ENCODE peak calls at places on chromosome 21, in four cellular contexts. I is IMR-90, Y is transverse colon, O is adrenal gland. V is an unnamed sample.

GRCh38 chr21:30921129-30921528 is 39.7 kb upstream of the KRTAP11-1 start:
- DNase-seq in I (no peak), Y (no peak), O (no peak), V (no peak)

GRCh38 chr21:33261635-33262034 is 4.5 kb upstream of the IL10RB start:
- DNase-seq in I (peak), Y (peak), O (peak), V (no peak)

GRCh38 chr21:16908087-16908486 is 604.8 kb upstream of the CXADR start:
- DNase-seq in I (no peak), Y (no peak), O (peak), V (no peak)

GRCh38 chr21:31075844-31076243 is 37.6 kb upstream of the KRTAP19-8 start:
- DNase-seq in I (no peak), Y (no peak), O (no peak), V (no peak)

GRCh38 chr21:17901458-17902092 is 82.4 kb upstream of the C21orf91 start:
- DNase-seq in I (peak), Y (no peak), O (no peak), V (no peak)

GRCh38 chr21:27425574-27425973 is 458.7 kb upstream of the ADAMTS5 start:
- DNase-seq in I (peak), Y (no peak), O (no peak), V (no peak)

GRCh38 chr21:36603221-36603620 is 95.7 kb upstream of the SIM2 start:
- DNase-seq in I (no peak), Y (no peak), O (no peak), V (no peak)

GRCh38 chr21:37341254-37341960 is 25.2 kb upstream of the DYRK1A start:
- DNase-seq in I (peak), Y (no peak), O (no peak), V (peak)

GRCh38 chr21:37000381-37000780 is 6.1 kb upstream of the RIPPLY3 start:
- DNase-seq in I (no peak), Y (no peak), O (no peak), V (no peak)

GRCh38 chr21:15557925-15558324 is 171.9 kb upstream of the USP25 start:
- DNase-seq in I (no peak), Y (no peak), O (no peak), V (no peak)

GRCh38 chr21:16942703-16943102 is 570.1 kb upstream of the CXADR start:
- DNase-seq in I (peak), Y (no peak), O (no peak), V (no peak)

GRCh38 chr21:16587671-16588379 is 858.0 kb downstream of the USP25 start:
- DNase-seq in I (peak), Y (no peak), O (no peak), V (no peak)

GRCh38 chr21:44283953-44284352 is 1.7 kb upstream of the AIRE start:
- DNase-seq in I (no peak), Y (no peak), O (no peak), V (no peak)

GRCh38 chr21:29130234-29130993 is at the start of gene MAP3K7CL:
- DNase-seq in I (peak), Y (peak), O (peak), V (peak)

GRCh38 chr21:37551406-37552355 is 185.1 kb downstream of the DYRK1A start:
- DNase-seq in I (no peak), Y (no peak), O (peak), V (peak)

GRCh38 chr21:31370893-31371652 is 27.0 kb upstream of the TIAM1 start:
- DNase-seq in I (peak), Y (no peak), O (no peak), V (no peak)

GRCh38 chr21:15929536-15929935 is 199.8 kb downstream of the USP25 start:
- DNase-seq in I (no peak), Y (no peak), O (no peak), V (no peak)

GRCh38 chr21:14541840-14542495 is 4.1 kb downstream of the SAMSN1 start:
- DNase-seq in I (no peak), Y (no peak), O (no peak), V (no peak)

GRCh38 chr21:46056450-46056903 is 41.4 kb upstream of the COL6A2 start:
- DNase-seq in I (peak), Y (peak), O (peak), V (no peak)
- TF ChIP-seq POLR2A in I (peak), Y (peak), O (no peak), V (no peak)

GRCh38 chr21:25760061-25760460 is 25.3 kb downstream of the GABPA start:
- DNase-seq in I (no peak), Y (no peak), O (no peak), V (no peak)
- TF ChIP-seq POLR2A in I (no peak), Y (no peak), O (no peak), V (no peak)

GRCh38 chr21:25607151-25607811 is at the start of gene MRPL39:
- DNase-seq in I (peak), Y (peak), O (peak), V (peak)
- TF ChIP-seq POLR2A in I (peak), Y (peak), O (no peak), V (peak)

DNA sequence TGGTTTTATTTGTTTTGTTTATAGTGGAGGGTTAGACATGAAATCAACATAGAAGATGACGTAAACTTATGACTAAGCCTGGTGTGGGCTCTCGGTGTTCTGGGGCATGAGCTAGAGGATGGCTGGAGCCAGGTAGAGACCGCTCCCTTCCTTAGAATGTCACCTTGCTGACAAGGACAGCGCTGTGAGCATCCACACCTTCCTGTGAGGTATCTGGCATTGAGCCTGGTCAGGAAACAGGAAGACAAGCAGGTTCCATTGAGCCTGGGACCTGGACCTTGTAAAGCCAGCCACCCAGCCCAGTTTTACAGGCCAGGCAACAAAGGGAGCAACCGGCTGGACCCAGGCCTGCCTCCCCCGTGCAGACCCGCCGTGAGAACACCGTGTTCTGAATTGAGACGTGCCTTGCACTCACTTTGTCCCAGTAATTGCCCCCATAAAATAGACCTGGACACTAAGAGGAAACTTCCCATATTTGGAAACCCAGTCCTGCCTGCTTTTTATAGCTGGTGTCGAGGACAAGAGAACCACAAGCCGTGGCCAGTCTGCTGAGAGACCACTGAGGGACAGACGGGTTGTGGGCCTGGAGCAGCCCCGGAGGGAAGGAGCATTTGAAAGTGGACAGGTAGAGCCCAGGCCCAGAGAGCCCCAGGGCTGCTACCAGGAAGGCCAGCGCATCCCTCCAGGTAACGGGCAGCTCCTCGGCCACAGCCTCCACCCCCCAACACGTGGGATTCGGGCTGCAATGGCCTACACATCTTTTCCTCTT is 78.0 kb downstream of the PDE9A start:
- DNase-seq in I (no peak), Y (peak), O (no peak), V (no peak)
- TF ChIP-seq POLR2A in I (no peak), Y (peak), O (no peak), V (no peak)

GRCh38 chr21:38972078-38972477 is 166.3 kb downstream of the ETS2 start:
- DNase-seq in I (no peak), Y (no peak), O (no peak), V (no peak)

GRCh38 chr21:38970765-38971164 is 165.0 kb downstream of the ETS2 start:
- DNase-seq in I (no peak), Y (no peak), O (no peak), V (no peak)

GRCh38 chr21:38976900-38977299 is 171.2 kb downstream of the ETS2 start:
- DNase-seq in I (no peak), Y (no peak), O (no peak), V (no peak)

GRCh38 chr21:38968887-38969543 is 163.3 kb downstream of the ETS2 start:
- DNase-seq in I (no peak), Y (no peak), O (no peak), V (no peak)

DNA sequence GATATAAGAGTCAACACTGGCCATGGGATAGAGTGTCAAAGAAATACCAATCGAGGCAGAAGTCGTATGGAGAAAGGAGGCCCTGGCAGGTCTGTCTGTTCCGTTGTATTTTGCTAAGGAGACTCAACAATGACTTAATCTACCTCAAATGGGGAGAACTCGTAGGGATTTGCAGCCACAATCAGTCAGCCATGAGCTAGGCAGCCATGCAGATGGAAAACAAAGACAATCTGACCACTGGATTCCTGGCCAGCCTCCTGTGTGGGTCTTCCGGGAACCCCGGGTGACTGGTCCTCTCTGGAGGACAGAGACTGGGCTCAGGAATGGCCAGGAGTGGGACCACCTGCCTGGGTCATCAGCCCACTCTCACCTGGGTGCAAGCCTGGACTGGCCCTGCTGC is 167.8 kb downstream of the ETS2 start:
- DNase-seq in I (no peak), Y (no peak), O (no peak), V (no peak)
- TF ChIP-seq POLR2A in I (no peak), Y (no peak), O (no peak), V (no peak)

DNA sequence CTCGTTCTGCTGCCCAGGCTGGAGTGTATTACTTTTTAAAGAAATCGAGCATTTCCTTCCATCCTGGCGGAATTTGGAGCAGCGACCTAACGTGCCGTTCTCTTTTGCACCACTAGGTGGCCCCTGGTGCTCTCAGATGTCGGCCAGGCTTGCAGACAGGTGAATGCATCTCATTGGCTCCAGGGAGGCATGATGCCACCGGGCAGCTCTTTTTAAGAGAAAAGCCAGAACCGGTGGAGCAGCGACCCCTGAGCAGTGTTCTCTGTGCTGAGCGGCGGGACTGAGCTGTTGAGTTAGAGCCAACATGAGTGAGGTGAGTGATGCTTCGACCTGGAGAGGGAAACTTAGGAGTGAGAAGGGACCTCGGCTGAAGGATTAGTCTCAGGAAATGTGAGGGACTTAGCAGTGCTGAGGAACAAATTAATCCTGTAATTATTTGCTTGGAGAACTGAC is at the start of gene PCP4:
- DNase-seq in I (no peak), Y (peak), O (peak), V (peak)
- TF ChIP-seq POLR2A in I (no peak), Y (no peak), O (no peak), V (no peak)

GRCh38 chr21:34844033-34844923 is 175.5 kb downstream of the CLIC6 start:
- DNase-seq in I (peak), Y (peak), O (peak), V (no peak)
- TF ChIP-seq POLR2A in I (no peak), Y (no peak), O (no peak), V (no peak)

DNA sequence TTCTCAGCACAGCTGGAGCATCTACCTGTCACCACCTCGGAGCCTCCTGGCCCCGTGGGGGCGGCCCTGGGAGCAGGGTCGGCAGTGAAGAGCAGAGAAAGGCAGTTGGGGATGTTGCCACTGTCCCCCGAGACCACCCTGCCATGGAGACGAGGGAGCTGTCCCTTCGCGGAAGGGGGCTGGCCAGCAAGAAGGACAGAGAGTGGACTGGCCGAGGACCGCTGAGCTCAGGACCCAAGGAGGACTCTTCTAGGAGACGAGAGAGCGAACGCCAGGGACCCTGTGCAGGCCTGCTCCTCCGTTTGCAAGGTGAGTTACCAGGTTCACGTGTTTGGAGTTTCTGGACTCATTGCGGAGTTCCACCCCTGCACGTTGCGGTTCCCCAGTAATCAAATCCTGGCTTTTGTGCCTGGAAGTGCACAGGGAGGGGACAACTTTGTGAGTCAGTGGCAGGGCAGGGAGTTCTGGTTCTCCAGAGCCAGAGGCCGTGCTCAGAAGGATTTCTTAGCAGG is 5.6 kb upstream of the POFUT2 start:
- DNase-seq in I (no peak), Y (no peak), O (peak), V (no peak)
- TF ChIP-seq POLR2A in I (peak), Y (no peak), O (no peak), V (no peak)

DNA sequence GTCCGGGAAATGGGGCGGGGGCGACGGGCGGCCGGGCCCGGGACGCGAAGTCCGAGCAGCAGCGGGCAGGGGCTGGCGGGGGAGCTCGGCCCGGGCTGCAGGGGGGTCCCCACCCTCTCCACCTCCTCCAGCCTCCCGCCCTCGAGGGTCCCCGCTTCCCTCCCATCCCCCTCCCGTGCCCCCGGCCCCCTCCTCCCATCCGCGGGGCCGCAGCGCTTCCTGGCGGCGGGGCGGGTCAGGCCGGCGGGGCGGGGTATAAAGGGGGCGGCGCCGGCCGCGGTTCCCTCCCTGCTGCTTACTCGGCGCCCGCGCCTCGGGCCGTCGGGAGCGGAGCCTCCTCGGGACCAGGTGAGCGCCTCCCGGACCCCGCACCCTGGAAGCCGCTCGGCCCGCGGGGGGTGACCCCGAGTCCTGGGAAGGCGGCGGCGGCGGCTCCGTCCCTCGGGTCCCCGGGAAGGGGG is at the start of gene COL6A2:
- DNase-seq in I (peak), Y (peak), O (peak), V (peak)
- TF ChIP-seq POLR2A in I (peak), Y (peak), O (no peak), V (peak)

DNA sequence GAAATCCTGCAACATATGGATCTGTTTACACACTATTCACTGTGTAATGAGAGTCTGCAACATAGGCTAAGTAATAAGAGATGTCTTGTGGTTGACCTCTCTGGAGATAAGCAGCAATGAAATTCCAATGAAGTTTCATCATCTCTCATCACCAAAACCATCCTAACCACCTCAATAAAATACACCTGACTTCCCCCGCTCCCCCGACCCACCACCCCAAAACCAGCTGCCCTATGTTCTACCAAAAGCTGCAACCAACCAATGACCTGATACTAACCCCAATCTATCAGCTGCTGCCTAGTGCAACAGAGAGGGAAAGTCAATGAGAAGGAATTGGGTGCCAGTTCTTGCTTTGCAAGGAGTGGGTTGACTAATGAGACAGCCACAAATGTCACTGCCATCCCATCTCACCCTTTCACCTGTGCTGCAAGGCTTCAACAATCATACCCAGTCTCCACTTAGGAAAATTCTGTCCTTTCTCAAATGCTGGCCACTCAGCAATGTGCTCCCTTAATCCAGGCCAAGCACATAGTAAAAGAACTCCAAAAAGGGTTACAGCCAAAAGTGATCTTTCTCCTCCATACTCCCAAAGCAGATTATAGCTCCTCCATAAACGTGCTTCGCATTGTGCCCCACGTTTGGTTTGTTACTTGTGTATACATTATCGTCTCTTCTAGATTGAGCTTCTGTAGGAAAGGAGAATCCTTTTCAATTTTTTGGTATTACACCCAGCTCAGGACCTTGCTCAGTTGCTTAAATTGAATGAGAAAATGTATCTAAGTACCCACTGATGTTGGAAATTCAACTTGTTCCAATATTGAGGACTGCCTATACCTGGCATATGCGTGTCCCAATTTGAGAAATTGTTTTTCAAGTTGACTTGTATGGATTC is 29.0 kb downstream of the MRPL39 start:
- DNase-seq in I (peak), Y (no peak), O (no peak), V (no peak)
- TF ChIP-seq POLR2A in I (no peak), Y (no peak), O (no peak), V (no peak)